ENCODE peak calls at places on chromosomes 5 and 9, in nine cellular contexts. V, K, H, P, T, W, L, R and U are unnamed samples. For H3K36me3, the result is how much of the 10 kb centered on the place peaks cover.

GRCh38 chr5:79236364-79236969 is 536 bp downstream of the JMY start:
- DNase-seq in L (no peak), R (peak), T (peak), W (no peak), K (peak), H (no peak), P (peak), V (peak), U (no peak)

GRCh38 chr5:42993516-42994284 is 46.4 kb downstream of the ANXA2R start:
- DNase-seq in T (peak), H (no peak), W (no peak), V (no peak), P (no peak), L (no peak), R (no peak), K (peak), U (no peak)

GRCh38 chr9:136777359-136777758 is 13.0 kb upstream of the LCN15 start:
- DNase-seq in L (no peak), H (no peak), R (no peak), P (no peak), V (no peak), K (no peak), W (no peak), T (no peak), U (peak)

GRCh38 chr5:101473483-101473882 is 570.4 kb upstream of the ST8SIA4 start:
- DNase-seq in V (no peak), K (peak), R (no peak), L (no peak), T (no peak), W (no peak), P (no peak), H (no peak), U (no peak)

GRCh38 chr5:71939452-71939932 is 167.8 kb upstream of the MAP1B start:
- DNase-seq in T (no peak), L (no peak), K (peak), R (peak), W (no peak), H (no peak), V (no peak), P (no peak), U (no peak)

GRCh38 chr9:126057461-126057860 is 269.2 kb upstream of the MVB12B start:
- DNase-seq in P (no peak), L (no peak), V (peak), K (no peak), T (no peak), W (no peak), R (no peak), H (no peak), U (no peak)

GRCh38 chr9:116365056-116365471 is 211.5 kb downstream of the PAPPA start:
- DNase-seq in P (peak), R (peak), V (peak), T (no peak), H (no peak), K (peak), W (peak), L (no peak), U (no peak)

GRCh38 chr9:131178382-131178781 is 53.0 kb downstream of the NUP214 start:
- DNase-seq in L (peak), V (peak), T (peak), H (no peak), P (peak), R (peak), K (peak), W (peak), U (peak)

GRCh38 chr5:173614591-173614990 is 1.9 kb downstream of the BOD1 start:
- DNase-seq in P (no peak), H (no peak), W (no peak), V (no peak), L (no peak), K (no peak), R (no peak), T (no peak), U (no peak)

GRCh38 chr5:95543017-95543705 is 11.6 kb downstream of the SKIC3 start:
- DNase-seq in W (no peak), R (no peak), P (no peak), T (no peak), L (no peak), H (no peak), K (no peak), V (no peak), U (no peak)
- H3K36me3 ChIP-seq in W (under half), R (half or more), P (half or more), T (under half), L (under half), H (under half), K (half or more), V (under half), U (under half)

DNA sequence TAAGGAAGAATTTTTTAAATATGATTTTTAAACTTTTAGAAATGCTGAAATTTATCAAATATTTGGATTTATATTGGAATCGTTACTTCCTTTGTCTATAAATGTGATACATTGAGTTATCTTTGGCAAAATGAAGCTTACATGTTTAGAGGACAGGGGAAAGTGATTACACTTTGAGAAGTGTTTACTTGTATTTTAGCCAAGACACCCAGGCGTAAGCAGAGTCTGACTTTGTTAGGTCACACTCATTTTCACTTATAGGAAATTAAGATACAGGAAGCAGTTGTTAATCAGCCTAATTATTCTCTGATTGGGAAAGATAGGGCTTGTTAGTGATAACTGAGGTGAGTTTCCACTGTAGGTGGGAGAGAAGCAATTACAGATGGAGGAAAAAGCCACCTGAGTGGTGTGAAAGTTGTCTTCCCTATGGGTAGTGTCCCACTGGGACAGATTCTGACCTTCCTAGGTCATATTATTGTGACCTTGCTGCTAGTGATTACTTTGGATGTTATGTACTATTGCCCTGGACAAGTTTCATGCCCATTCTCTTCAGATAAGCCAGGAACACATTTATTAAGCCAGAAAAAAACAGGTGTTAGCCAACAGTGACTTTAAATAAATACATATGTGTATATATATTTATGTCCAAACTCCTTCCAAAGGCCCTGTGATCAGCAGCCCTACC is 88.7 kb downstream of the UHRF2 start:
- DNase-seq in K (no peak), L (no peak), V (no peak), W (no peak), H (no peak), T (no peak), P (no peak), R (no peak), U (no peak)
- H3K36me3 ChIP-seq in K (half or more), L (under half), V (under half), W (under half), H (under half), T (under half), P (half or more), R (half or more), U (under half)

DNA sequence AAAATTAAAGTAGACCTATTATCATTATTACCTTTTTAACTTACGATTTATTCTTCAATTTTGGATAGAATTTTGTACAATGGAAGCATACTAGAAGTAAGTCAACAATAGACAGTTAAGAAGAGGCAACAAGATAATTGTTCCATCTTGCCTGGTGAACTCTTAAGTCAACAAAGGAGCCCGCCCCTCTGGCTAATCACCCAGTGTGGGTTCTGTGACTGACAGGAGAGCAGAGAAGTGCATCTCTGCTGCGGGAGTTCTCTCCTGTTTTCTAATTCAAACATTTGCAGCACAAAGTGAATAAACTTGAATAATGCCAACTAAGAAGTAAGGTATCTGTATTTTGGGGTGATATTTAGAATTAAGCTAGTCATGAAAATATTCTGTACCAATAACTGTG is 6.7 kb upstream of the ISL1 start:
- DNase-seq in K (no peak), P (no peak), L (no peak), W (no peak), V (no peak), H (no peak), T (no peak), R (peak), U (no peak)
- H3K36me3 ChIP-seq in K (under half), P (under half), L (under half), W (under half), V (under half), H (under half), T (under half), R (under half), U (under half)

GRCh38 chr9:31677415-31677814 is 707.0 kb upstream of the ACO1 start:
- DNase-seq in P (no peak), T (no peak), H (no peak), K (no peak), L (no peak), R (no peak), V (no peak), W (no peak), U (no peak)
- H3K36me3 ChIP-seq in P (under half), T (under half), H (under half), K (under half), L (under half), R (under half), V (under half), W (under half), U (under half)

GRCh38 chr5:147397616-147398015 is 112.3 kb downstream of the DPYSL3 start:
- DNase-seq in H (no peak), R (no peak), T (no peak), P (no peak), W (no peak), K (no peak), L (no peak), V (no peak), U (no peak)

GRCh38 chr5:147393866-147394265 is 116.0 kb downstream of the DPYSL3 start:
- DNase-seq in L (no peak), T (no peak), P (no peak), R (no peak), K (no peak), W (no peak), H (no peak), V (no peak), U (no peak)

GRCh38 chr5:147394273-147394672 is 115.6 kb downstream of the DPYSL3 start:
- DNase-seq in T (no peak), V (no peak), H (no peak), L (no peak), K (no peak), P (no peak), R (no peak), W (no peak), U (no peak)

GRCh38 chr5:147398860-147399259 is 111.0 kb downstream of the DPYSL3 start:
- DNase-seq in R (peak), K (peak), V (no peak), P (no peak), W (no peak), L (no peak), H (peak), T (no peak), U (no peak)

GRCh38 chr5:147396070-147396469 is 113.8 kb downstream of the DPYSL3 start:
- DNase-seq in K (no peak), P (peak), L (no peak), R (no peak), V (peak), T (no peak), H (no peak), W (no peak), U (no peak)
- H3K36me3 ChIP-seq in K (under half), P (under half), L (half or more), R (half or more), V (under half), T (under half), H (under half), W (under half), U (under half)